ENCODE peak calls at places on chromosomes 16 and 17, in nine cellular contexts. C, T, V, W, U, K, Z, Y and J are unnamed samples.

GRCh38 chr16:88505405-88506082 is 52.5 kb downstream of the ZFPM1 start:
- DNase-seq in C (no peak), T (no peak), V (peak), W (peak), U (peak), K (peak), Z (peak), Y (no peak), J (peak)

GRCh38 chr16:66382171-66382965 is 15.9 kb downstream of the CDH5 start:
- DNase-seq in C (no peak), T (peak), V (no peak), W (peak), U (no peak), K (no peak), Z (peak), Y (no peak), J (no peak)

GRCh38 chr16:35732046-35732810 is 2272.8 kb downstream of the TP53TG3F start:
- DNase-seq in C (no peak), T (no peak), V (no peak), W (no peak), U (no peak), K (no peak), Z (no peak), Y (no peak), J (no peak)

GRCh38 chr17:66714046-66715023 is 120.6 kb upstream of the CACNG5 start:
- DNase-seq in C (no peak), T (peak), V (no peak), W (no peak), U (no peak), K (no peak), Z (no peak), Y (no peak), J (no peak)

GRCh38 chr17:76672270-76672851 is 28.8 kb upstream of the ST6GALNAC1 start:
- DNase-seq in C (no peak), T (no peak), V (no peak), W (peak), U (no peak), K (no peak), Z (peak), Y (no peak), J (no peak)

GRCh38 chr17:17403899-17404576 is 72.8 kb upstream of the MED9 start:
- DNase-seq in C (no peak), T (no peak), V (no peak), W (no peak), U (no peak), K (no peak), Z (peak), Y (no peak), J (no peak)

GRCh38 chr16:48300391-48300856 is 53.1 kb upstream of the ABCC11 start:
- DNase-seq in C (no peak), T (no peak), V (no peak), W (peak), U (peak), K (no peak), Z (no peak), Y (no peak), J (no peak)

GRCh38 chr16:2429771-2430663 is 770 bp downstream of the CCNF start:
- DNase-seq in C (no peak), T (peak), V (no peak), W (peak), U (no peak), K (no peak), Z (peak), Y (no peak), J (no peak)

GRCh38 chr16:72560617-72561016 is 388.7 kb upstream of the PMFBP1 start:
- DNase-seq in C (no peak), T (no peak), V (no peak), W (no peak), U (no peak), K (no peak), Z (no peak), Y (no peak), J (no peak)

GRCh38 chr17:50767030-50767429 is 288 bp downstream of the ANKRD40CL start:
- DNase-seq in C (no peak), T (no peak), V (no peak), W (no peak), U (no peak), K (no peak), Z (no peak), Y (no peak), J (no peak)

GRCh38 chr17:15404116-15404730 is 62.8 kb upstream of the TEKT3 start:
- DNase-seq in C (no peak), T (no peak), V (no peak), W (peak), U (no peak), K (no peak), Z (no peak), Y (no peak), J (no peak)

GRCh38 chr17:14737984-14738651 is 437.2 kb downstream of the HS3ST3B1 start:
- DNase-seq in C (peak), T (peak), V (no peak), W (peak), U (peak), K (peak), Z (no peak), Y (no peak), J (no peak)

GRCh38 chr17:71535311-71535710 is 585.5 kb upstream of the SOX9 start:
- DNase-seq in C (no peak), T (no peak), V (no peak), W (no peak), U (no peak), K (no peak), Z (no peak), Y (no peak), J (no peak)

GRCh38 chr17:40281663-40282062 is 6.0 kb upstream of the CDC6 start:
- DNase-seq in C (no peak), T (peak), V (no peak), W (no peak), U (no peak), K (no peak), Z (no peak), Y (no peak), J (no peak)

GRCh38 chr17:39151680-39152058 is 232 bp upstream of the PLXDC1 start:
- DNase-seq in C (no peak), T (no peak), V (no peak), W (peak), U (no peak), K (peak), Z (no peak), Y (no peak), J (no peak)

GRCh38 chr17:76079577-76080206 is 710 bp downstream of the ZACN start:
- DNase-seq in C (no peak), T (peak), V (no peak), W (no peak), U (no peak), K (no peak), Z (no peak), Y (no peak), J (no peak)

GRCh38 chr17:8221663-8222379 is 11.4 kb upstream of the AURKB start:
- DNase-seq in C (peak), T (peak), V (peak), W (peak), U (peak), K (peak), Z (peak), Y (peak), J (peak)

GRCh38 chr17:29568331-29569244 is at the start of gene TP53I13:
- DNase-seq in C (peak), T (peak), V (no peak), W (peak), U (peak), K (peak), Z (peak), Y (peak), J (peak)

GRCh38 chr16:82197540-82198240 is 27.7 kb upstream of the MPHOSPH6 start:
- DNase-seq in C (no peak), T (no peak), V (no peak), W (no peak), U (no peak), K (no peak), Z (no peak), Y (no peak), J (no peak)

GRCh38 chr17:55354941-55355340 is 66.7 kb downstream of the MMD start:
- DNase-seq in C (no peak), T (no peak), V (no peak), W (no peak), U (no peak), K (no peak), Z (no peak), Y (no peak), J (no peak)